ENCODE peak calls at places on chromosome X, in six cellular contexts. K is heart left ventricle, A is kidney, N is heart right ventricle, M is transverse colon, Q is cardiac muscle cell. X is an unnamed sample.

GRCh38 chrX:135112096-135112729 is 8.1 kb downstream of the ETDB start:
- DNase-seq in Q (peak; percentile 50), M (no peak), K (no peak), N (no peak), A (no peak), X (peak; percentile 23)

GRCh38 chrX:69139516-69139915 is 25.7 kb downstream of the PJA1 start:
- DNase-seq in A (peak; percentile 46), K (no peak), M (no peak), Q (no peak), N (no peak), X (no peak)

GRCh38 chrX:13693341-13693871 is 4.5 kb downstream of the RAB9A start:
- DNase-seq in M (no peak), N (no peak), A (no peak), K (no peak), Q (no peak), X (no peak)

GRCh38 chrX:37677243-37677642 is 8.3 kb upstream of the XK start:
- DNase-seq in Q (no peak), K (no peak), N (no peak), A (no peak), M (no peak), X (no peak)

GRCh38 chrX:1292581-1293310 is 24.1 kb downstream of the CSF2RA start:
- DNase-seq in Q (no peak), A (peak; percentile 37), K (no peak), N (no peak), M (no peak), X (no peak)

GRCh38 chrX:130172127-130172834 is 519 bp downstream of the RAB33A start:
- DNase-seq in M (no peak), A (peak; percentile 74), K (no peak), N (no peak), Q (no peak), X (no peak)

GRCh38 chrX:69618803-69619202 is 2.9 kb downstream of the EDA start:
- DNase-seq in N (no peak), Q (peak; percentile 47), A (no peak), K (peak; percentile 17), M (peak; percentile 11), X (no peak)

GRCh38 chrX:120560405-120560841 is 339 bp downstream of the CUL4B start:
- DNase-seq in Q (peak; percentile 50), K (no peak), N (no peak), M (peak; percentile 43), A (no peak), X (no peak)

GRCh38 chrX:19332983-19333382 is 10.7 kb upstream of the PDHA1 start:
- DNase-seq in K (peak; percentile 45), M (no peak), N (peak; percentile 49), Q (peak; percentile 50), A (no peak), X (no peak)

GRCh38 chrX:134734343-134735001 is 76.2 kb upstream of the PLAC1 start:
- DNase-seq in M (no peak), A (no peak), Q (peak; percentile 73), N (no peak), K (no peak), X (no peak)

GRCh38 chrX:11478036-11478435 is 184.8 kb downstream of the AMELX start:
- DNase-seq in Q (no peak), M (no peak), K (no peak), N (no peak), A (no peak), X (no peak)

GRCh38 chrX:17748684-17749083 is 11.4 kb downstream of the SCML1 start:
- DNase-seq in M (no peak), A (no peak), Q (no peak), N (no peak), K (no peak), X (no peak)

GRCh38 chrX:136215559-136215958 is 35.6 kb downstream of the MAP7D3 start:
- DNase-seq in K (no peak), Q (no peak), M (no peak), N (no peak), A (no peak), X (no peak)

GRCh38 chrX:1534321-1535168 is 2.4 kb downstream of the P2RY8 start:
- DNase-seq in Q (no peak), M (no peak), N (no peak), A (no peak), K (no peak), X (no peak)

GRCh38 chrX:104315555-104315954 is 60.8 kb upstream of the ESX1 start:
- DNase-seq in N (no peak), A (no peak), Q (peak; percentile 55), M (no peak), K (no peak), X (no peak)

GRCh38 chrX:54891573-54891972 is 29.1 kb upstream of the TRO start:
- DNase-seq in A (no peak), N (no peak), K (peak; percentile 16), Q (peak; percentile 64), M (peak; percentile 19), X (no peak)

GRCh38 chrX:23493941-23494374 is 159.3 kb downstream of the PTCHD1 start:
- DNase-seq in N (no peak), K (no peak), M (no peak), Q (peak; percentile 27), A (no peak), X (no peak)

GRCh38 chrX:139759637-139760036 is 51.7 kb upstream of the MCF2 start:
- DNase-seq in A (no peak), M (no peak), N (no peak), Q (peak; percentile 39), K (no peak), X (no peak)

GRCh38 chrX:3518870-3519269 is 172.4 kb upstream of the MXRA5 start:
- DNase-seq in M (peak; percentile 18), K (peak; percentile 55), Q (peak; percentile 91), N (peak; percentile 17), A (no peak), X (no peak)

GRCh38 chrX:150683536-150684146 is 9.6 kb upstream of the MTMR1 start:
- DNase-seq in M (no peak), N (no peak), A (no peak), Q (peak; percentile 58), K (no peak), X (no peak)

GRCh38 chrX:18898517-18898916 is 85.4 kb downstream of the PHKA2 start:
- DNase-seq in M (no peak), Q (no peak), A (no peak), K (no peak), N (no peak), X (no peak)

GRCh38 chrX:71053217-71053621 is 14.9 kb downstream of the SNX12 start:
- DNase-seq in A (no peak), Q (peak; percentile 48), K (peak; percentile 22), N (no peak), M (no peak), X (no peak)

GRCh38 chrX:104854790-104855340 is 288.9 kb downstream of the IL1RAPL2 start:
- DNase-seq in N (no peak), M (no peak), A (no peak), K (no peak), Q (no peak), X (no peak)

GRCh38 chrX:2342281-2342688 is 158.5 kb downstream of the DHRSX start:
- DNase-seq in Q (peak; percentile 7), A (no peak), K (peak; percentile 79), N (peak; percentile 59), M (no peak), X (no peak)

GRCh38 chrX:28391528-28391927 is 195.7 kb upstream of the IL1RAPL1 start:
- DNase-seq in Q (peak; percentile 21), K (no peak), A (no peak), M (no peak), N (no peak), X (no peak)

GRCh38 chrX:82764521-82764920 is 743.6 kb upstream of the POU3F4 start:
- DNase-seq in A (no peak), M (no peak), N (no peak), K (no peak), Q (no peak), X (no peak)
- H3K9me3 ChIP-seq in A (no peaks in the 10 kb centered on the region), M (no peaks in the 10 kb centered on the region), N (no peaks in the 10 kb centered on the region), K (peaks cover 4% of the 10 kb centered on the region), Q (no peaks in the 10 kb centered on the region), X (no peaks in the 10 kb centered on the region)

DNA sequence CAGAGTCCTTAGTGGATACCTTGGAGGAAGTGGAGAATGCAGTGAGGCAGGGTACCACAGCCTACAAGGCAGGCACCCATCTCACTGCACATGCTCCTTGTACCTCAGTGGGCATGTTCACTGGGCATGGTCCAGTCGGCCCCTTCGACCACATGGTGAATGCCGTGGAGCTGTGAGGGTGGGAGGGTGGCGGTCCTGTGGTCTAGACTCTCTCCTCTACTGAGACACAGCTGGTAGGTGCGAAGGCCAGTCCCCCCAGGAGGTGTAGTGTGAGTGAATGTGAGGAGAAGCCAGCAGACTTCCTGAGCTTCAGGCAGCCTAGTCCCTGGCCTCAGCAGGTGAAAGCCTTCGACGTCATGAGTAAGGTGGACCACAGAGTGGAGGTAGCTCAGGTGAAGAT is 12.2 kb downstream of the XAGE2 start:
- DNase-seq in M (no peak), Q (no peak), A (no peak), N (no peak), K (no peak), X (no peak)
- H3K9me3 ChIP-seq in M (no peaks in the 10 kb centered on the region), Q (no peaks in the 10 kb centered on the region), A (no peaks in the 10 kb centered on the region), N (no peaks in the 10 kb centered on the region), K (no peaks in the 10 kb centered on the region), X (no peaks in the 10 kb centered on the region)

GRCh38 chrX:148661035-148661434 is 160.6 kb downstream of the AFF2 start:
- DNase-seq in N (no peak), K (no peak), M (no peak), A (no peak), Q (peak; percentile 17), X (no peak)

GRCh38 chrX:148670277-148670676 is 169.9 kb downstream of the AFF2 start:
- DNase-seq in M (no peak), K (no peak), A (no peak), N (no peak), Q (peak; percentile 9), X (no peak)

GRCh38 chrX:148664171-148664570 is 163.8 kb downstream of the AFF2 start:
- DNase-seq in Q (no peak), A (no peak), M (no peak), K (no peak), N (no peak), X (no peak)

GRCh38 chrX:148662014-148662413 is 161.6 kb downstream of the AFF2 start:
- DNase-seq in Q (no peak), N (no peak), K (no peak), A (no peak), M (no peak), X (no peak)

DNA sequence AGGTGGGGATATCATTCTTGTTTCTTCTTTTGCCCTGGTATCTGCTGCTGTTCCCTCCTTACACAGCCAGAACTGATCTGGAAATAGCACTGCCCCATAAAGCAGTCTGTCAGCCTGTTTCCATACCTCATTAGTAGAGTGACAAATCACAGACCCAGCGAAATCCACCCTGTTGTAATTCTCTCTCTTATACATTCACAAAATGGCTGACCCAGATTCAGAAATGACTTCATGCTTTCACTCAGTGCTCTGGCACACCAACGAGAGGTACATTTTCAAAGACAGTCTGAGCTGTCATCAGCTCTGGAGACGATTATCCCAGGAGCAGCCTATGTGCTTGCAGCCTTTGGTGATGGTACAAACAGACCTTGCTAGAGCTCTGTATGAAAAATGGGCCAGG is 164.6 kb downstream of the AFF2 start:
- DNase-seq in K (no peak), M (no peak), A (no peak), Q (no peak), N (no peak), X (no peak)
- H3K9me3 ChIP-seq in K (no peaks in the 10 kb centered on the region), M (no peaks in the 10 kb centered on the region), A (no peaks in the 10 kb centered on the region), Q (no peaks in the 10 kb centered on the region), N (no peaks in the 10 kb centered on the region), X (no peaks in the 10 kb centered on the region)

DNA sequence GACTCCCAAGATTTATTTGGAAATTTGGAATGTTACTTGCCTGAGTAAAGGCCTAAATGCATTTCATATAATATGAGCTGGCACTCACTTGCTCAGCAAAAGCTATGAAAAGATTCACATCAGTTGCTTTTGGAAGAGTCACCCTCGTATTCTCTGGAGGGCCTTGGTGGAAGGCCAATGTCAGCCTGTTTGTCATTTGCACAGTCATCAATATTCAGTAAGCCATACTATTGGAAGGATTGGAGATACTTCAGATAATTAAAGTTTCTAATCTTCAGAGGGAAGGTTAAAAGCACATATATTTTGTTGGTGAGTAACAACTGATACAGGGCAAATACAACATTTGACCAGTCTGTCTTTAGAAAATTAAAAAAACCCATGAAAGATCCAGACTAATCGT is 36.6 kb downstream of the VCX3A start:
- DNase-seq in M (no peak), N (no peak), Q (no peak), K (no peak), A (no peak), X (no peak)
- H3K9me3 ChIP-seq in M (no peaks in the 10 kb centered on the region), N (no peaks in the 10 kb centered on the region), Q (no peaks in the 10 kb centered on the region), K (no peaks in the 10 kb centered on the region), A (no peaks in the 10 kb centered on the region), X (peaks cover 2% of the 10 kb centered on the region)